ENCODE peak calls at places on chromosome 13, in seven cellular contexts. K is progenitor cell of endocrine pancreas, B is AG04449, P is WTC11, N is fibroblast of pulmonary artery, X is type B pancreatic cell, G is Calu3. V is an unnamed sample.

GRCh38 chr13:110232146-110232545 is 74.8 kb downstream of the COL4A1 start:
- DNase-seq in P (no peak), K (no peak), B (no peak), G (no peak), X (no peak), N (no peak), V (no peak)

GRCh38 chr13:36986462-36987240 is 12.5 kb downstream of the ALG5 start:
- DNase-seq in B (no peak), N (peak), X (no peak), K (no peak), G (no peak), P (no peak), V (no peak)

GRCh38 chr13:49993666-49994065 is 3.2 kb upstream of the TRIM13 start:
- DNase-seq in G (no peak), K (no peak), B (no peak), P (no peak), N (no peak), X (no peak), V (no peak)

GRCh38 chr13:109199280-109199679 is 569.9 kb downstream of the MYO16 start:
- DNase-seq in X (no peak), K (no peak), B (no peak), G (no peak), P (no peak), N (no peak), V (no peak)

GRCh38 chr13:35157143-35157755 is 215.2 kb downstream of the NBEA start:
- DNase-seq in N (peak), P (peak), G (peak), X (no peak), B (no peak), K (peak), V (peak)

GRCh38 chr13:60327551-60327950 is 69.5 kb upstream of the TDRD3 start:
- DNase-seq in K (no peak), X (no peak), B (no peak), G (no peak), P (no peak), N (no peak), V (no peak)

GRCh38 chr13:44906758-44907157 is 82.5 kb downstream of the NUFIP1 start:
- DNase-seq in G (no peak), K (no peak), X (no peak), P (no peak), B (no peak), N (peak), V (no peak)

GRCh38 chr13:33110713-33111413 is 94.6 kb downstream of the KL start:
- DNase-seq in X (no peak), K (no peak), P (no peak), B (no peak), N (no peak), G (no peak), V (no peak)

GRCh38 chr13:110559429-110559943 is 2.0 kb downstream of the RAB20 start:
- DNase-seq in X (no peak), P (no peak), G (no peak), N (peak), B (no peak), K (no peak), V (no peak)

GRCh38 chr13:27624071-27624470 is 2.4 kb downstream of the POLR1D start:
- DNase-seq in K (no peak), X (no peak), B (no peak), P (no peak), G (no peak), N (no peak), V (no peak)

GRCh38 chr13:74816737-74817136 is 665.2 kb downstream of the TBC1D4 start:
- DNase-seq in G (no peak), N (no peak), P (no peak), X (no peak), B (no peak), K (no peak), V (no peak)

GRCh38 chr13:21435710-21436151 is 23.4 kb downstream of the ZDHHC20 start:
- DNase-seq in N (peak), X (no peak), B (peak), G (peak), K (no peak), P (no peak), V (no peak)

GRCh38 chr13:27857271-27857670 is 62.5 kb upstream of the PDX1 start:
- DNase-seq in G (no peak), P (no peak), N (no peak), X (no peak), K (no peak), B (no peak), V (no peak)

GRCh38 chr13:106405731-106406130 is 129.7 kb downstream of the EFNB2 start:
- DNase-seq in G (no peak), P (no peak), B (no peak), K (no peak), X (no peak), N (no peak), V (no peak)

GRCh38 chr13:99217461-99218101 is 16.9 kb downstream of the UBAC2 start:
- DNase-seq in G (no peak), N (no peak), B (no peak), K (no peak), P (no peak), X (no peak), V (no peak)

GRCh38 chr13:64758520-64758919 is 2471.6 kb downstream of the PCDH9 start:
- DNase-seq in X (no peak), P (no peak), K (no peak), G (no peak), N (peak), B (no peak), V (no peak)

GRCh38 chr13:78862460-78862859 is 203.5 kb upstream of the OBI1 start:
- DNase-seq in X (no peak), P (no peak), N (no peak), B (no peak), K (no peak), G (no peak), V (no peak)

GRCh38 chr13:37409756-37410155 is 188.8 kb downstream of the POSTN start:
- DNase-seq in X (no peak), B (no peak), P (no peak), N (no peak), G (no peak), K (no peak), V (no peak)

GRCh38 chr13:90416519-90416918 is 931.0 kb upstream of the MIR17HG start:
- DNase-seq in K (no peak), X (no peak), N (peak), P (no peak), G (no peak), B (peak), V (no peak)

GRCh38 chr13:28568286-28568685 is 73.4 kb upstream of the FLT1 start:
- DNase-seq in X (no peak), K (no peak), B (no peak), G (no peak), P (no peak), N (peak), V (peak)

GRCh38 chr13:53200498-53201453 is 172.2 kb downstream of the OLFM4 start:
- DNase-seq in K (peak), X (peak), N (peak), P (peak), G (no peak), B (no peak), V (peak)

GRCh38 chr13:44576396-44577235 is 486 bp upstream of the TSC22D1 start:
- DNase-seq in B (no peak), X (peak), K (no peak), G (peak), N (peak), P (peak), V (peak)

GRCh38 chr13:101520672-101521071 is 68.2 kb downstream of the ITGBL1 start:
- DNase-seq in X (no peak), B (no peak), P (no peak), N (peak), K (no peak), G (no peak), V (no peak)

GRCh38 chr13:20988033-20988908 is 73.1 kb downstream of the LATS2 start:
- DNase-seq in G (no peak), N (no peak), X (peak), B (no peak), K (no peak), P (no peak), V (no peak)

GRCh38 chr13:36359301-36359950 is 13.2 kb upstream of the SPART start:
- DNase-seq in G (no peak), K (no peak), X (no peak), B (no peak), N (no peak), P (no peak), V (no peak)

GRCh38 chr13:76637651-76638111 is 248.5 kb downstream of the KCTD12 start:
- DNase-seq in P (no peak), X (no peak), K (no peak), G (no peak), B (no peak), N (peak), V (no peak)

GRCh38 chr13:66623129-66623528 is 607.0 kb downstream of the PCDH9 start:
- DNase-seq in X (no peak), P (no peak), K (no peak), N (no peak), G (no peak), B (no peak), V (no peak)

GRCh38 chr13:37984357-37984756 is 114.8 kb upstream of the TRPC4 start:
- DNase-seq in N (no peak), G (no peak), P (peak), X (no peak), K (no peak), B (no peak), V (no peak)

GRCh38 chr13:77416666-77417212 is 89.8 kb upstream of the MYCBP2 start:
- DNase-seq in X (no peak), K (no peak), G (no peak), N (no peak), B (no peak), P (no peak), V (no peak)

GRCh38 chr13:57784633-57785032 is 153.1 kb downstream of the PCDH17 start:
- DNase-seq in B (no peak), N (no peak), X (no peak), G (no peak), P (no peak), K (no peak), V (no peak)

GRCh38 chr13:27374650-27375049 is 49.8 kb upstream of the GTF3A start:
- DNase-seq in N (peak), X (no peak), K (peak), P (peak), B (peak), G (peak), V (no peak)

GRCh38 chr13:49838989-49839388 is 46.5 kb upstream of the KPNA3 start:
- DNase-seq in N (no peak), X (no peak), G (no peak), P (no peak), K (no peak), B (no peak), V (no peak)

GRCh38 chr13:87622921-87623320 is 48.2 kb upstream of the SLITRK5 start:
- DNase-seq in G (no peak), N (no peak), B (no peak), X (no peak), P (no peak), K (no peak), V (no peak)

GRCh38 chr13:113923376-113924063 is 50.4 kb downstream of the C13orf46 start:
- DNase-seq in N (no peak), X (peak), B (no peak), P (peak), G (no peak), K (no peak), V (peak)

DNA sequence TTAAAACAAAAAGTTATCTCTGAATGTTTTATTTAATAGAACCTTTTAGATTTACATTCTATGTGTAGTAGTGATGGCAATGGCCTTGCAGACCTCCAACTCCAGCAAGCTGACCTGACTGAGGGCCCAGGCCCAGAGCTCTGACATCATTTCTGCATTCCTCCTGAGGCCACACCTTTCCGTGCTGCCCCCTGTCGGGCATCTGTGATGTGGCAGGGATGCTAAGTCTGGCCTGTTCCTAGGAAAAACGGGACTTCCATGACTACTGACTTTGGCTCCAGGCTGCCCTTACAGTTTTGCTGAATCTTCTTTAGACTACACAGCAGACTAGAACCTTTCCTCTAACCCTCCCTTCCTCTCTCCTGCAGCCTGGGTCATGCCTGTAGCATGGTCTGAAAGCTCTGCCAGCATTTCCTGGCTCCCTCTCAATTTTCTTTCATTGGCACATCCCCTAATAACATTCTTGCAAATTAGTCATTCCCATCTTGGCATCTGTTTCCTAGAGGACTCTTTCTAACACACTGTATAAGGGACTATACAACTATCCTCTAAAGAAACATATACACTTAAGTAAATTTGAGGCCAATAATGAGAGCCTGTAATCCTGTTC is 249.0 kb downstream of the GPC5 start:
- DNase-seq in B (no peak), K (peak), X (no peak), N (peak), G (no peak), P (peak), V (no peak)
- TF ChIP-seq CTCF in B (no peak), K (peak), X (peak), N (peak), G (no peak), P (peak), V (peak)

GRCh38 chr13:47455581-47455980 is 545.5 kb downstream of the SUCLA2 start:
- DNase-seq in G (peak), N (peak), P (peak), K (no peak), B (no peak), X (no peak), V (no peak)
- TF ChIP-seq CTCF in G (no peak), N (peak), P (no peak), K (peak), B (no peak), X (peak), V (no peak)

DNA sequence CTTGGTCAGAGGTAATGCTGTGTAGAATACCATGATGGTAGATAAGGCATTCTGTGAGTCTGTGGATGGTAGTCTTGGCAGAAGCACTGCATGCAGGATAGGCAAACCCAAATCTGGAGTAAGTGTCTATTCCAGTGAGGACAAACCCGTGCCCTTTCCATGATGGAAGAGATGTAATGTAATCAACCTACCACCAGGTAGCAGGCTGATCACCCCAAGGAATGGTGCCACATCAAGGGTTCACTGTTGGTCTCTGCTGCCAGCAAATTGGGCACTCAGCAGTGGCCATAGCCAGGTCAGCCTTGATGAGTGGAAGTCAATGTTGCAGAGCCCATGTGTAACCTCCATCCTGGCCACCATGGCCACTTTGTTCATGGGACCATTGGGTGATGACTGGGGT is 155.0 kb downstream of the RAP2A start:
- DNase-seq in B (no peak), P (no peak), G (no peak), N (no peak), K (no peak), X (no peak), V (no peak)
- TF ChIP-seq CTCF in B (no peak), P (peak), G (no peak), N (no peak), K (no peak), X (no peak), V (no peak)

DNA sequence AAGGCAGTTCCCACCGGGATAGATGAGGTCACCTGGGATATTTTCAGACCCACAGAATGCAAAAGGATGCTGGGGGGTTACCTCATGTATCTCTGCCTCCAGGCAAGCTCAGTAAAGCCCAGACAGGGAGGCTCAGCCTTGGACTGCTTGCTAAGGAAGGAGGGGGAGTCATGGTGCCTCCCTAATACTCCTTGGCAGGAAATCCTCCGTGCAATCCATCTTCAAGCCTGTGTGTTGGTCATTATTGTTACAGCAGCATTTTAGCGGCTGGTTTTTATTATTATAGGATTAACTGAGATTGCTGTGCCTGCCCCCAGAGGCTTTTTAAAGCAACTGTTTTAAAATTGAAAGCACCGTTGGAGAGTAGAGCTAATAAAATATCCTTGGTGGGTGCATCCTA is 188.5 kb upstream of the UBL3 start:
- DNase-seq in G (no peak), N (peak), B (no peak), X (no peak), K (no peak), P (no peak), V (no peak)
- TF ChIP-seq CTCF in G (no peak), N (peak), B (no peak), X (peak), K (no peak), P (no peak), V (no peak)

GRCh38 chr13:107867701-107868661 is 347.4 kb downstream of the LIG4 start:
- DNase-seq in X (peak), P (peak), K (peak), B (no peak), G (peak), N (peak), V (peak)
- TF ChIP-seq CTCF in X (peak), P (peak), K (peak), B (no peak), G (no peak), N (peak), V (no peak)

GRCh38 chr13:39575641-39576238 is 27.3 kb downstream of the LHFPL6 start:
- DNase-seq in K (no peak), N (no peak), G (no peak), P (no peak), B (no peak), X (no peak), V (no peak)

GRCh38 chr13:39577203-39577602 is 25.8 kb downstream of the LHFPL6 start:
- DNase-seq in K (no peak), N (no peak), G (no peak), P (no peak), B (no peak), X (no peak), V (no peak)

GRCh38 chr13:39581177-39581576 is 21.8 kb downstream of the LHFPL6 start:
- DNase-seq in X (no peak), K (no peak), B (no peak), G (no peak), N (no peak), P (no peak), V (no peak)

GRCh38 chr13:39577833-39578232 is 25.2 kb downstream of the LHFPL6 start:
- DNase-seq in G (no peak), N (no peak), K (no peak), X (no peak), P (no peak), B (no peak), V (peak)

DNA sequence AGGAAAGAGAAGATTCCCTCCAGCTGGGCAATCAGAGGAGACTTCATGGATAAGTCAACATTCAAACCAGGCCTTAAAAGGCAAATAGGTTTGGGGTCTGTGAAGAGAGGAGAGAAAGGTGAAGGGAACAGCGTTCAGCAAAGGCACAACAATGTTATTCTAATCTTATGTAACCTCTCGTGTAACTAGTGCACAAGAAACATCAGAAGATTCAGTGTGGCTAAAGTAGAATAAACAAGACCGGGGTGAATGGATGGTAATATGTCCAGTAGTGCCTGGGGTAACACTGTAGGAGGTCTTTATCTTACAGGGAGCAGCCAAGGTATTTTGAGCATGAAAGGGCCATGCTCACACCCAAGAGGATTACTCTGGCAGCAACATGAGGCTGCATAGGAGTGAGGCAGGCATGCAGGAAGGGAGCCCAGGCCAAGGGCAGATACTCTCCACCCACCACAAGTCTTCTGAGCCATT is 24.1 kb downstream of the LHFPL6 start:
- DNase-seq in K (no peak), P (no peak), X (no peak), B (no peak), N (no peak), G (no peak), V (no peak)
- TF ChIP-seq CTCF in K (no peak), P (no peak), X (no peak), B (no peak), N (no peak), G (no peak), V (no peak)

GRCh38 chr13:46146898-46147297 is 35.1 kb downstream of the LCP1 start:
- DNase-seq in K (no peak), P (peak), N (peak), G (no peak), X (no peak), B (no peak), V (no peak)

GRCh38 chr13:46152627-46153328 is 29.2 kb downstream of the LCP1 start:
- DNase-seq in G (no peak), K (no peak), N (no peak), P (no peak), X (no peak), B (no peak), V (no peak)

GRCh38 chr13:46145950-46146349 is 36.0 kb downstream of the LCP1 start:
- DNase-seq in N (no peak), X (no peak), P (no peak), K (no peak), G (no peak), B (no peak), V (no peak)

GRCh38 chr13:46150134-46150693 is 31.8 kb downstream of the LCP1 start:
- DNase-seq in G (no peak), X (no peak), K (no peak), N (no peak), P (no peak), B (no peak), V (no peak)

GRCh38 chr13:46149272-46150133 is 32.5 kb downstream of the LCP1 start:
- DNase-seq in X (no peak), N (peak), B (no peak), G (no peak), P (no peak), K (no peak), V (no peak)
- TF ChIP-seq CTCF in X (no peak), N (no peak), B (no peak), G (no peak), P (no peak), K (no peak), V (no peak)